ENCODE peak calls at places on chromosomes 11 and 22, in six cellular contexts. One of them, this sample, is unnamed.

GRCh38 chr11:101127699-101128570 is 1.7 kb downstream of the PGR start:
- DNase-seq in activated CD4-positive, CD25-positive, alpha-beta regulatory T cell treated with anti-CD3 and anti-CD28 coated beads, Interleukin-2, amount 50 U/mL, for 16 hours: no peak
- DNase-seq in GOT3: no peak
- DNase-seq in SW480: no peak
- DNase-seq in mucosa of gallbladder: no peak
- DNase-seq in endodermal cell: peak; percentile 85
- DNase-seq in this sample: no peak

GRCh38 chr11:44671234-44671633 is 55.5 kb upstream of the TSPAN18 start:
- DNase-seq in GOT3: no peak
- DNase-seq in endodermal cell: peak; percentile 82
- DNase-seq in mucosa of gallbladder: no peak
- DNase-seq in activated CD4-positive, CD25-positive, alpha-beta regulatory T cell treated with anti-CD3 and anti-CD28 coated beads, Interleukin-2, amount 50 U/mL, for 16 hours: no peak
- DNase-seq in SW480: no peak
- DNase-seq in this sample: no peak

GRCh38 chr22:50010676-50011446 is 1.7 kb downstream of the IL17REL start:
- DNase-seq in endodermal cell: no peak
- DNase-seq in GOT3: no peak
- DNase-seq in activated CD4-positive, CD25-positive, alpha-beta regulatory T cell treated with anti-CD3 and anti-CD28 coated beads, Interleukin-2, amount 50 U/mL, for 16 hours: peak; percentile 34
- DNase-seq in SW480: no peak
- DNase-seq in mucosa of gallbladder: no peak
- DNase-seq in this sample: no peak

GRCh38 chr11:68798221-68798813 is 43.4 kb downstream of the CPT1A start:
- DNase-seq in endodermal cell: peak; percentile 92
- DNase-seq in SW480: no peak
- DNase-seq in GOT3: no peak
- DNase-seq in activated CD4-positive, CD25-positive, alpha-beta regulatory T cell treated with anti-CD3 and anti-CD28 coated beads, Interleukin-2, amount 50 U/mL, for 16 hours: peak; percentile 11
- DNase-seq in mucosa of gallbladder: no peak
- DNase-seq in this sample: no peak

GRCh38 chr11:33935466-33935865 is 43.6 kb upstream of the LMO2 start:
- DNase-seq in endodermal cell: no peak
- DNase-seq in GOT3: no peak
- DNase-seq in mucosa of gallbladder: no peak
- DNase-seq in SW480: no peak
- DNase-seq in activated CD4-positive, CD25-positive, alpha-beta regulatory T cell treated with anti-CD3 and anti-CD28 coated beads, Interleukin-2, amount 50 U/mL, for 16 hours: no peak
- DNase-seq in this sample: no peak

GRCh38 chr11:84780689-84781293 is 846.4 kb downstream of the DLG2 start:
- DNase-seq in SW480: peak; percentile 40
- DNase-seq in GOT3: no peak
- DNase-seq in endodermal cell: no peak
- DNase-seq in mucosa of gallbladder: no peak
- DNase-seq in activated CD4-positive, CD25-positive, alpha-beta regulatory T cell treated with anti-CD3 and anti-CD28 coated beads, Interleukin-2, amount 50 U/mL, for 16 hours: no peak
- DNase-seq in this sample: peak; percentile 19

GRCh38 chr11:61814958-61815789 is 1.6 kb downstream of the FADS1 start:
- DNase-seq in GOT3: peak; percentile 84
- DNase-seq in SW480: peak; percentile 93
- DNase-seq in mucosa of gallbladder: peak; percentile 93
- DNase-seq in activated CD4-positive, CD25-positive, alpha-beta regulatory T cell treated with anti-CD3 and anti-CD28 coated beads, Interleukin-2, amount 50 U/mL, for 16 hours: no peak
- DNase-seq in endodermal cell: peak; percentile 99
- DNase-seq in this sample: peak; percentile 91

GRCh38 chr11:96238563-96239166 is 104.3 kb downstream of the MAML2 start:
- DNase-seq in SW480: no peak
- DNase-seq in endodermal cell: no peak
- DNase-seq in activated CD4-positive, CD25-positive, alpha-beta regulatory T cell treated with anti-CD3 and anti-CD28 coated beads, Interleukin-2, amount 50 U/mL, for 16 hours: no peak
- DNase-seq in GOT3: no peak
- DNase-seq in mucosa of gallbladder: no peak
- DNase-seq in this sample: no peak

GRCh38 chr22:42270512-42271190 is at the start of gene TCF20:
- DNase-seq in mucosa of gallbladder: peak; percentile 73
- DNase-seq in activated CD4-positive, CD25-positive, alpha-beta regulatory T cell treated with anti-CD3 and anti-CD28 coated beads, Interleukin-2, amount 50 U/mL, for 16 hours: peak; percentile 63
- DNase-seq in SW480: peak; percentile 77
- DNase-seq in GOT3: no peak
- DNase-seq in endodermal cell: peak; percentile 89
- DNase-seq in this sample: peak; percentile 32

GRCh38 chr11:95067828-95068244 is 1.1 kb downstream of the SRSF8 start:
- DNase-seq in activated CD4-positive, CD25-positive, alpha-beta regulatory T cell treated with anti-CD3 and anti-CD28 coated beads, Interleukin-2, amount 50 U/mL, for 16 hours: no peak
- DNase-seq in endodermal cell: no peak
- DNase-seq in SW480: no peak
- DNase-seq in mucosa of gallbladder: no peak
- DNase-seq in GOT3: no peak
- DNase-seq in this sample: no peak

GRCh38 chr11:105910095-105910715 is 111.8 kb downstream of the MSANTD4 start:
- DNase-seq in GOT3: no peak
- DNase-seq in endodermal cell: no peak
- DNase-seq in activated CD4-positive, CD25-positive, alpha-beta regulatory T cell treated with anti-CD3 and anti-CD28 coated beads, Interleukin-2, amount 50 U/mL, for 16 hours: no peak
- DNase-seq in SW480: no peak
- DNase-seq in mucosa of gallbladder: no peak
- DNase-seq in this sample: no peak

GRCh38 chr11:117426297-117426685 is 98.6 kb downstream of the CEP164 start:
- DNase-seq in SW480: peak; percentile 53
- DNase-seq in mucosa of gallbladder: peak; percentile 60
- DNase-seq in GOT3: no peak
- DNase-seq in endodermal cell: peak; percentile 96
- DNase-seq in activated CD4-positive, CD25-positive, alpha-beta regulatory T cell treated with anti-CD3 and anti-CD28 coated beads, Interleukin-2, amount 50 U/mL, for 16 hours: peak; percentile 54
- DNase-seq in this sample: peak; percentile 26

GRCh38 chr11:98090861-98091575 is 929.7 kb upstream of the CNTN5 start:
- DNase-seq in SW480: no peak
- DNase-seq in activated CD4-positive, CD25-positive, alpha-beta regulatory T cell treated with anti-CD3 and anti-CD28 coated beads, Interleukin-2, amount 50 U/mL, for 16 hours: no peak
- DNase-seq in mucosa of gallbladder: no peak
- DNase-seq in endodermal cell: no peak
- DNase-seq in GOT3: no peak
- DNase-seq in this sample: no peak

GRCh38 chr11:123052884-123053721 is 8.8 kb downstream of the HSPA8 start:
- DNase-seq in SW480: no peak
- DNase-seq in mucosa of gallbladder: no peak
- DNase-seq in endodermal cell: no peak
- DNase-seq in GOT3: no peak
- DNase-seq in activated CD4-positive, CD25-positive, alpha-beta regulatory T cell treated with anti-CD3 and anti-CD28 coated beads, Interleukin-2, amount 50 U/mL, for 16 hours: no peak
- DNase-seq in this sample: no peak

GRCh38 chr11:87493516-87493915 is 455.8 kb downstream of the TMEM135 start:
- DNase-seq in endodermal cell: peak; percentile 68
- DNase-seq in SW480: no peak
- DNase-seq in activated CD4-positive, CD25-positive, alpha-beta regulatory T cell treated with anti-CD3 and anti-CD28 coated beads, Interleukin-2, amount 50 U/mL, for 16 hours: no peak
- DNase-seq in GOT3: no peak
- DNase-seq in mucosa of gallbladder: no peak
- DNase-seq in this sample: no peak

GRCh38 chr11:85809881-85810280 is 1.1 kb downstream of the SYTL2 start:
- DNase-seq in mucosa of gallbladder: no peak
- DNase-seq in GOT3: no peak
- DNase-seq in activated CD4-positive, CD25-positive, alpha-beta regulatory T cell treated with anti-CD3 and anti-CD28 coated beads, Interleukin-2, amount 50 U/mL, for 16 hours: no peak
- DNase-seq in endodermal cell: peak; percentile 76
- DNase-seq in SW480: peak; percentile 27
- DNase-seq in this sample: no peak

GRCh38 chr11:57290288-57290687 is 34.5 kb downstream of the TNKS1BP1 start:
- DNase-seq in endodermal cell: no peak
- DNase-seq in activated CD4-positive, CD25-positive, alpha-beta regulatory T cell treated with anti-CD3 and anti-CD28 coated beads, Interleukin-2, amount 50 U/mL, for 16 hours: no peak
- DNase-seq in SW480: no peak
- DNase-seq in mucosa of gallbladder: no peak
- DNase-seq in GOT3: no peak
- DNase-seq in this sample: no peak

GRCh38 chr11:8717876-8718753 is 35.5 kb downstream of the RPL27A start:
- DNase-seq in endodermal cell: peak; percentile 78
- DNase-seq in activated CD4-positive, CD25-positive, alpha-beta regulatory T cell treated with anti-CD3 and anti-CD28 coated beads, Interleukin-2, amount 50 U/mL, for 16 hours: no peak
- DNase-seq in GOT3: no peak
- DNase-seq in SW480: no peak
- DNase-seq in mucosa of gallbladder: peak; percentile 73
- DNase-seq in this sample: no peak

GRCh38 chr11:47264119-47264915 is 5.6 kb upstream of the MADD start:
- DNase-seq in endodermal cell: no peak
- DNase-seq in activated CD4-positive, CD25-positive, alpha-beta regulatory T cell treated with anti-CD3 and anti-CD28 coated beads, Interleukin-2, amount 50 U/mL, for 16 hours: no peak
- DNase-seq in GOT3: no peak
- DNase-seq in mucosa of gallbladder: no peak
- DNase-seq in SW480: no peak
- DNase-seq in this sample: no peak

GRCh38 chr22:17264321-17265052 is 45.3 kb upstream of the ADA2 start:
- DNase-seq in endodermal cell: peak; percentile 88
- DNase-seq in GOT3: no peak
- DNase-seq in activated CD4-positive, CD25-positive, alpha-beta regulatory T cell treated with anti-CD3 and anti-CD28 coated beads, Interleukin-2, amount 50 U/mL, for 16 hours: no peak
- DNase-seq in SW480: no peak
- DNase-seq in mucosa of gallbladder: no peak
- DNase-seq in this sample: no peak

GRCh38 chr11:2093575-2094353 is 45.4 kb downstream of the IGF2 start:
- DNase-seq in GOT3: no peak
- DNase-seq in endodermal cell: no peak
- DNase-seq in activated CD4-positive, CD25-positive, alpha-beta regulatory T cell treated with anti-CD3 and anti-CD28 coated beads, Interleukin-2, amount 50 U/mL, for 16 hours: no peak
- DNase-seq in SW480: no peak
- DNase-seq in mucosa of gallbladder: no peak
- DNase-seq in this sample: no peak

GRCh38 chr11:833849-834311 is 1.1 kb downstream of the CD151 start:
- DNase-seq in GOT3: no peak
- DNase-seq in activated CD4-positive, CD25-positive, alpha-beta regulatory T cell treated with anti-CD3 and anti-CD28 coated beads, Interleukin-2, amount 50 U/mL, for 16 hours: no peak
- DNase-seq in endodermal cell: no peak
- DNase-seq in mucosa of gallbladder: no peak
- DNase-seq in SW480: no peak
- DNase-seq in this sample: no peak